ENCODE peak calls at places on chromosomes 7 and 10, in ten cellular contexts. G is fibroblast of mammary gland, B is SJSA1, Z is fibroblast of the aortic adventitia, Y is tibial nerve, A is right cardiac atrium, P is GM13976, V is Caki2, U is hypothalamus, Q is GM12891. D is an unnamed sample.

GRCh38 chr10:30447125-30447799 is 13.3 kb downstream of the MAP3K8 start:
- DNase-seq in G (peak), B (no peak), Z (peak), Y (no peak), A (no peak), P (no peak), V (no peak), U (no peak), Q (no peak), D (no peak)

GRCh38 chr7:29596593-29597178 is 33.1 kb downstream of the PRR15 start:
- DNase-seq in G (peak), B (no peak), Z (peak), Y (no peak), A (no peak), P (no peak), V (no peak), U (no peak), Q (no peak), D (peak)

GRCh38 chr7:100891555-100891954 is 2.0 kb upstream of the UFSP1 start:
- DNase-seq in G (peak), B (no peak), Z (peak), Y (no peak), A (no peak), P (no peak), V (peak), U (no peak), Q (no peak), D (peak)

GRCh38 chr7:96778263-96778662 is 68.6 kb upstream of the SEM1 start:
- DNase-seq in G (no peak), B (no peak), Z (no peak), Y (no peak), A (no peak), P (no peak), V (no peak), U (no peak), Q (no peak), D (no peak)

GRCh38 chr7:57177856-57178767 is 45.9 kb upstream of the ZNF479 start:
- DNase-seq in G (no peak), B (no peak), Z (no peak), Y (no peak), A (no peak), P (no peak), V (no peak), U (no peak), Q (no peak), D (no peak)

GRCh38 chr10:17523246-17523753 is 68.9 kb upstream of the ST8SIA6 start:
- DNase-seq in G (no peak), B (no peak), Z (no peak), Y (no peak), A (no peak), P (no peak), V (no peak), U (no peak), Q (no peak), D (no peak)

GRCh38 chr7:28151965-28152364 is 28.6 kb downstream of the JAZF1 start:
- DNase-seq in G (peak), B (no peak), Z (no peak), Y (no peak), A (no peak), P (peak), V (no peak), U (no peak), Q (no peak), D (no peak)

GRCh38 chr10:45199380-45199740 is 116.0 kb downstream of the OR13A1 start:
- DNase-seq in G (no peak), B (no peak), Z (no peak), Y (no peak), A (peak), P (no peak), V (no peak), U (no peak), Q (no peak), D (no peak)

GRCh38 chr7:127359011-127359410 is 33.5 kb downstream of the ZNF800 start:
- DNase-seq in G (no peak), B (no peak), Z (no peak), Y (no peak), A (no peak), P (no peak), V (no peak), U (no peak), Q (no peak), D (no peak)

GRCh38 chr10:78231930-78232329 is 198.3 kb downstream of the RPS24 start:
- DNase-seq in G (peak), B (no peak), Z (peak), Y (peak), A (peak), P (no peak), V (no peak), U (no peak), Q (no peak), D (no peak)

D was measured in GM03348.